ENCODE peak calls at places on chromosomes 13 and 19, in seven cellular contexts. H, D, C, X, O, R and Q are unnamed samples.
A peak's percentile ranks its signal among the peaks of the same experiment; 100 is the strongest.

GRCh38 chr13:51635137-51635878 is 51.0 kb downstream of the WDFY2 start:
- DNase-seq in O (no peak), D (no peak), H (no peak), C (peak; percentile 46), R (no peak), X (no peak), Q (no peak)

GRCh38 chr19:10701955-10702307 is 692 bp downstream of the QTRT1 start:
- DNase-seq in X (peak; percentile 70), O (no peak), D (no peak), C (peak; percentile 82), R (peak; percentile 56), H (no peak), Q (no peak)

GRCh38 chr19:45827459-45828093 is 12.5 kb upstream of the RSPH6A start:
- DNase-seq in D (no peak), R (no peak), C (no peak), H (no peak), O (no peak), X (no peak), Q (no peak)

GRCh38 chr13:50387124-50387581 is 371.9 kb downstream of the KCNRG start:
- DNase-seq in D (no peak), R (peak; percentile 25), C (peak; percentile 37), X (peak; percentile 25), H (no peak), O (no peak), Q (no peak)

GRCh38 chr19:17294051-17294891 is 9.0 kb downstream of the ABHD8 start:
- DNase-seq in R (no peak), C (peak; percentile 90), H (no peak), O (no peak), X (peak; percentile 89), D (no peak), Q (no peak)

GRCh38 chr19:44588753-44589112 is 24.6 kb upstream of the IGSF23 start:
- DNase-seq in O (peak; percentile 39), D (no peak), C (no peak), R (no peak), H (no peak), X (no peak), Q (no peak)

GRCh38 chr19:50476224-50476942 is at the start of the genes EMC10 and GARIN5A:
- DNase-seq in C (peak; percentile 100), O (peak; percentile 96), H (peak; percentile 76), X (peak; percentile 98), R (no peak), D (peak; percentile 93), Q (peak; percentile 74)

GRCh38 chr13:106721599-106721998 is 153.7 kb upstream of the ARGLU1 start:
- DNase-seq in C (no peak), O (no peak), X (no peak), H (no peak), R (no peak), D (no peak), Q (no peak)

GRCh38 chr13:98792321-98792720 is 39.8 kb upstream of the SLC15A1 start:
- DNase-seq in X (no peak), D (no peak), R (no peak), C (no peak), O (no peak), H (no peak), Q (no peak)

GRCh38 chr13:25920277-25920676 is 131.5 kb downstream of the SHISA2 start:
- DNase-seq in C (no peak), X (no peak), H (no peak), R (no peak), D (no peak), O (no peak), Q (no peak)

GRCh38 chr13:95301947-95302386 is 716 bp upstream of the ABCC4 start:
- DNase-seq in X (peak; percentile 31), R (no peak), D (no peak), O (no peak), C (peak; percentile 79), H (no peak), Q (no peak)

GRCh38 chr13:95180513-95181245 is 120.6 kb downstream of the ABCC4 start:
- DNase-seq in C (no peak), H (no peak), O (no peak), D (no peak), X (no peak), R (peak; percentile 86), Q (no peak)

GRCh38 chr13:96525715-96526114 is 435.8 kb downstream of the HS6ST3 start:
- DNase-seq in R (peak; percentile 22), H (no peak), X (no peak), D (no peak), C (no peak), O (no peak), Q (no peak)

GRCh38 chr13:50389726-50390125 is 374.5 kb downstream of the KCNRG start:
- DNase-seq in R (no peak), H (no peak), O (no peak), X (no peak), D (no peak), C (no peak), Q (no peak)

GRCh38 chr13:76762731-76763130 is 123.5 kb downstream of the KCTD12 start:
- DNase-seq in X (no peak), H (no peak), D (no peak), C (no peak), R (no peak), O (no peak), Q (no peak)

GRCh38 chr19:10805075-10805757 is 30.8 kb downstream of the TMED1 start:
- DNase-seq in X (no peak), C (no peak), R (no peak), H (no peak), O (no peak), D (no peak), Q (no peak)

GRCh38 chr19:49502866-49503581 is 6.8 kb downstream of the RPS11 start:
- DNase-seq in C (peak; percentile 64), X (no peak), H (no peak), D (no peak), O (peak; percentile 54), R (peak; percentile 74), Q (no peak)

GRCh38 chr13:20393273-20394235 is 132.1 kb downstream of the CRYL1 start:
- DNase-seq in C (no peak), X (no peak), D (no peak), O (no peak), R (no peak), H (no peak), Q (no peak)

GRCh38 chr13:31192306-31192705 is 7.5 kb upstream of the B3GLCT start:
- DNase-seq in X (no peak), D (no peak), O (no peak), H (no peak), R (no peak), C (no peak), Q (no peak)

GRCh38 chr13:30355405-30355741 is 48.0 kb upstream of the KATNAL1 start:
- DNase-seq in C (peak; percentile 51), O (no peak), X (peak; percentile 53), R (peak; percentile 49), H (no peak), D (no peak), Q (no peak)

GRCh38 chr19:17138937-17139598 is 63.5 kb downstream of the MYO9B start:
- DNase-seq in R (peak; percentile 52), H (no peak), C (no peak), X (no peak), O (no peak), D (no peak), Q (no peak)

GRCh38 chr19:34332027-34332786 is 32.8 kb upstream of the GPI start:
- DNase-seq in O (no peak), R (no peak), C (no peak), X (no peak), H (no peak), D (no peak), Q (no peak)
- TF ChIP-seq YY1 in O (no peak), R (no peak), C (no peak), X (no peak), H (no peak), D (no peak), Q (no peak)

GRCh38 chr19:18420931-18421330 is 1.7 kb downstream of the SSBP4 start:
- DNase-seq in O (no peak), H (no peak), X (no peak), C (no peak), R (no peak), D (no peak), Q (no peak)
- H3K4me3 ChIP-seq in O (peak overlapping the region; percentile 65), H (peak overlapping the region; percentile 87), X (peak overlapping the region; percentile 60), C (peak overlapping the region; percentile 68), R (peak overlapping the region; percentile 60), D (no peak overlapping the region), Q (no peak overlapping the region)

GRCh38 chr19:4083677-4084546 is 17.2 kb upstream of the ZBTB7A start:
- DNase-seq in D (no peak), H (no peak), O (no peak), R (no peak), C (no peak), X (no peak), Q (no peak)

GRCh38 chr19:4082172-4082571 is 15.5 kb upstream of the ZBTB7A start:
- DNase-seq in X (no peak), O (no peak), D (no peak), R (no peak), H (no peak), C (no peak), Q (no peak)

GRCh38 chr19:4084547-4084877 is 17.8 kb upstream of the ZBTB7A start:
- DNase-seq in O (no peak), X (no peak), H (no peak), D (no peak), R (no peak), C (no peak), Q (no peak)

GRCh38 chr19:4080473-4080872 is 13.8 kb upstream of the ZBTB7A start:
- DNase-seq in O (no peak), H (no peak), D (no peak), X (no peak), R (no peak), C (no peak), Q (no peak)

GRCh38 chr19:4081441-4082129 is 14.9 kb upstream of the ZBTB7A start:
- DNase-seq in R (no peak), H (no peak), C (no peak), X (peak; percentile 58), O (no peak), D (no peak), Q (no peak)
- TF ChIP-seq YY1 in R (no peak), H (no peak), C (no peak), X (no peak), O (no peak), D (no peak), Q (no peak)

GRCh38 chr13:28140433-28141125 is 2.2 kb downstream of the PAN3 start:
- DNase-seq in R (no peak), H (no peak), O (no peak), X (no peak), D (no peak), C (no peak), Q (no peak)
- H3K4me3 ChIP-seq in R (peak overlapping the region; percentile 98), H (peak overlapping the region; percentile 93), O (no peak overlapping the region), X (peak overlapping the region; percentile 96), D (peak overlapping the region; percentile 93), C (peak overlapping the region; percentile 88), Q (peak overlapping the region; percentile 71)